ENCODE peak calls at places on chromosomes 2 and 18, in six cellular contexts. G is NCI-H1436; F is activated CD4-positive, alpha-beta memory T cell treated with anti-CD3 and anti-CD28 coated beads for 36 hours; V is T-cell; C is glutamatergic neuron; Q is astrocyte of the spinal cord. D is an unnamed sample.

GRCh38 chr2:64606495-64607363 is 47.0 kb downstream of the SERTAD2 start:
- DNase-seq in C (peak; percentile 28), V (peak; percentile 84), F (peak; percentile 97), G (no peak), Q (no peak), D (no peak)

GRCh38 chr2:47119001-47119400 is 36.1 kb downstream of the STPG4 start:
- DNase-seq in G (no peak), F (no peak), Q (peak; percentile 86), C (no peak), V (no peak), D (no peak)

GRCh38 chr2:217685255-217685605 is 317.6 kb downstream of the TNS1 start:
- DNase-seq in Q (peak; percentile 90), V (no peak), G (peak; percentile 12), C (peak; percentile 18), F (no peak), D (no peak)

GRCh38 chr18:70072678-70073077 is 125.0 kb upstream of the CD226 start:
- DNase-seq in F (no peak), Q (peak; percentile 42), G (peak; percentile 27), C (no peak), V (no peak), D (no peak)

GRCh38 chr18:68177807-68178702 is 536.9 kb downstream of the TMX3 start:
- DNase-seq in V (no peak), F (no peak), G (no peak), C (no peak), Q (peak; percentile 98), D (no peak)

GRCh38 chr2:83251473-83251872 is 1207.6 kb downstream of the SUCLG1 start:
- DNase-seq in V (no peak), G (no peak), Q (no peak), F (no peak), C (no peak), D (no peak)

GRCh38 chr18:48100712-48101165 is 170.3 kb upstream of the SMAD2 start:
- DNase-seq in V (no peak), Q (no peak), C (peak; percentile 78), G (peak; percentile 20), F (no peak), D (no peak)

GRCh38 chr18:38459086-38459485 is 893.5 kb upstream of the CELF4 start:
- DNase-seq in C (no peak), F (no peak), Q (no peak), G (no peak), V (no peak), D (peak; percentile 70)

GRCh38 chr2:186543561-186544131 is 46.2 kb upstream of the ITGAV start:
- DNase-seq in C (no peak), Q (peak; percentile 86), G (no peak), F (no peak), V (no peak), D (no peak)

GRCh38 chr2:75309596-75310290 is 110.4 kb upstream of the TACR1 start:
- DNase-seq in C (no peak), V (no peak), F (no peak), Q (peak; percentile 36), G (no peak), D (no peak)

GRCh38 chr2:32688511-32688910 is 60.7 kb downstream of the TTC27 start:
- DNase-seq in V (no peak), G (no peak), C (no peak), Q (peak; percentile 61), F (no peak), D (no peak)

GRCh38 chr18:2910261-2910660 is 63.5 kb downstream of the EMILIN2 start:
- DNase-seq in C (no peak), G (no peak), Q (no peak), V (no peak), F (no peak), D (peak; percentile 35)

GRCh38 chr2:113105047-113105446 is 22.4 kb upstream of the IL1RN start:
- DNase-seq in F (peak; percentile 74), C (no peak), V (no peak), Q (peak; percentile 48), G (no peak), D (no peak)

GRCh38 chr2:33278245-33278943 is 198.1 kb upstream of the RASGRP3 start:
- DNase-seq in Q (no peak), F (no peak), G (no peak), C (no peak), V (no peak), D (no peak)

GRCh38 chr2:12828932-12829331 is 112.2 kb downstream of the TRIB2 start:
- DNase-seq in Q (no peak), C (no peak), V (no peak), F (no peak), G (no peak), D (no peak)

GRCh38 chr2:120291464-120292311 is 39.0 kb downstream of the RALB start:
- DNase-seq in V (no peak), G (no peak), C (no peak), F (no peak), Q (no peak), D (no peak)

GRCh38 chr2:134432438-134432883 is 178.6 kb downstream of the MGAT5 start:
- DNase-seq in V (no peak), G (no peak), Q (no peak), C (no peak), F (no peak), D (no peak)

GRCh38 chr2:168713325-168713724 is 89.1 kb upstream of the NOSTRIN start:
- DNase-seq in G (no peak), Q (no peak), V (no peak), C (no peak), F (no peak), D (no peak)

GRCh38 chr2:162106146-162106551 is 32.1 kb upstream of the DPP4 start:
- DNase-seq in G (no peak), C (no peak), Q (no peak), F (no peak), V (no peak), D (no peak)

GRCh38 chr2:133497261-133497893 is 70.9 kb downstream of the NCKAP5 start:
- DNase-seq in C (no peak), F (no peak), G (no peak), Q (no peak), V (no peak), D (peak; percentile 28)

GRCh38 chr2:174325932-174326879 is 8.5 kb upstream of the SP9 start:
- DNase-seq in Q (no peak), V (no peak), F (peak; percentile 43), G (peak; percentile 56), C (no peak), D (no peak)

GRCh38 chr2:147224070-147224469 is 620.8 kb upstream of the ACVR2A start:
- DNase-seq in V (no peak), G (no peak), C (no peak), Q (no peak), F (no peak), D (no peak)

GRCh38 chr2:223735035-223735640 is 102.2 kb downstream of the AP1S3 start:
- DNase-seq in G (no peak), Q (no peak), F (no peak), V (no peak), C (no peak), D (no peak)

GRCh38 chr2:15996536-15997423 is 56.4 kb downstream of the MYCN start:
- DNase-seq in C (no peak), V (no peak), G (no peak), Q (no peak), F (no peak), D (no peak)

GRCh38 chr2:234446404-234447076 is 50.3 kb downstream of the ARL4C start:
- DNase-seq in V (peak; percentile 83), G (no peak), Q (no peak), F (peak; percentile 89), C (no peak), D (no peak)

GRCh38 chr2:206004004-206004693 is 81.8 kb downstream of the INO80D start:
- DNase-seq in V (no peak), Q (no peak), C (peak; percentile 36), F (peak; percentile 33), G (no peak), D (peak; percentile 59)

GRCh38 chr2:26112201-26112600 is 60.7 kb upstream of the GAREM2 start:
- DNase-seq in C (no peak), V (no peak), F (no peak), G (no peak), Q (no peak), D (no peak)

GRCh38 chr2:71498261-71498701 is 44.9 kb downstream of the DYSF start:
- DNase-seq in F (no peak), G (no peak), Q (peak; percentile 92), V (no peak), C (no peak), D (no peak)

GRCh38 chr2:20877944-20878343 is 55.0 kb upstream of the LDAH start:
- DNase-seq in V (no peak), G (no peak), F (no peak), C (no peak), Q (no peak), D (no peak)

GRCh38 chr2:47373747-47374146 is 29.2 kb upstream of the MSH2 start:
- DNase-seq in C (no peak), F (no peak), G (no peak), V (no peak), Q (no peak), D (peak; percentile 46)

GRCh38 chr18:50559750-50560680 is at the start of gene MAPK4:
- DNase-seq in F (peak; percentile 15), G (peak; percentile 68), C (peak; percentile 59), Q (peak; percentile 1), V (no peak), D (peak; percentile 84)

GRCh38 chr18:59218018-59218417 is 1.9 kb upstream of the GRP start:
- DNase-seq in C (no peak), F (no peak), Q (no peak), G (no peak), V (no peak), D (no peak)

GRCh38 chr2:74576830-74577229 is 22.3 kb downstream of the DOK1 start:
- DNase-seq in G (no peak), F (no peak), V (no peak), Q (peak; percentile 48), C (no peak), D (no peak)

GRCh38 chr2:196944570-196944969 is 18.1 kb upstream of the PGAP1 start:
- DNase-seq in C (no peak), F (no peak), Q (no peak), G (no peak), V (no peak), D (no peak)

GRCh38 chr2:170714156-170715061 is 728 bp upstream of the SP5 start:
- DNase-seq in Q (no peak), V (no peak), F (peak; percentile 14), G (peak; percentile 12), C (peak; percentile 30), D (peak; percentile 59)

GRCh38 chr18:48153641-48154481 is 223.4 kb upstream of the SMAD2 start:
- DNase-seq in C (no peak), V (no peak), Q (peak; percentile 7), G (no peak), F (peak; percentile 6), D (no peak)

D was measured in D341Med.